ENCODE peak calls at places on chromosomes 13 and 19, in six cellular contexts. One of them, this sample, is unnamed.

GRCh38 chr13:113596321-113597200 is 12.0 kb downstream of the TFDP1 start:
- DNase-seq in cardiac muscle cell: no peak
- DNase-seq in epithelial cell of proximal tubule: no peak
- DNase-seq in fibroblast of the aortic adventitia: no peak
- DNase-seq in astrocyte of the spinal cord: no peak
- DNase-seq in AG09319: no peak
- DNase-seq in this sample: no peak

GRCh38 chr19:10074153-10074552 is 12.0 kb upstream of the SHFL start:
- DNase-seq in AG09319: no peak
- DNase-seq in fibroblast of the aortic adventitia: peak; percentile 29
- DNase-seq in astrocyte of the spinal cord: no peak
- DNase-seq in epithelial cell of proximal tubule: no peak
- DNase-seq in cardiac muscle cell: no peak
- DNase-seq in this sample: no peak

GRCh38 chr19:29266001-29266400 is 53.0 kb upstream of the UQCRFS1 start:
- DNase-seq in AG09319: no peak
- DNase-seq in astrocyte of the spinal cord: no peak
- DNase-seq in epithelial cell of proximal tubule: no peak
- DNase-seq in fibroblast of the aortic adventitia: no peak
- DNase-seq in cardiac muscle cell: no peak
- DNase-seq in this sample: no peak

GRCh38 chr13:113359556-113359955 is 4.4 kb downstream of the GRTP1 start:
- DNase-seq in fibroblast of the aortic adventitia: no peak
- DNase-seq in epithelial cell of proximal tubule: no peak
- DNase-seq in cardiac muscle cell: no peak
- DNase-seq in AG09319: no peak
- DNase-seq in astrocyte of the spinal cord: no peak
- DNase-seq in this sample: no peak

GRCh38 chr19:13275016-13275722 is 125.0 kb downstream of the IER2 start:
- DNase-seq in AG09319: no peak
- DNase-seq in astrocyte of the spinal cord: peak; percentile 44
- DNase-seq in fibroblast of the aortic adventitia: no peak
- DNase-seq in cardiac muscle cell: no peak
- DNase-seq in epithelial cell of proximal tubule: no peak
- DNase-seq in this sample: no peak

GRCh38 chr13:43379738-43380137 is 356.4 kb downstream of the DNAJC15 start:
- DNase-seq in cardiac muscle cell: no peak
- DNase-seq in fibroblast of the aortic adventitia: no peak
- DNase-seq in epithelial cell of proximal tubule: no peak
- DNase-seq in astrocyte of the spinal cord: no peak
- DNase-seq in AG09319: no peak
- DNase-seq in this sample: no peak

GRCh38 chr13:33352023-33352422 is 66.5 kb upstream of the STARD13 start:
- DNase-seq in epithelial cell of proximal tubule: no peak
- DNase-seq in fibroblast of the aortic adventitia: no peak
- DNase-seq in AG09319: no peak
- DNase-seq in astrocyte of the spinal cord: no peak
- DNase-seq in cardiac muscle cell: no peak
- DNase-seq in this sample: peak; percentile 23

GRCh38 chr13:19860884-19861655 is 2.4 kb downstream of the ZMYM5 start:
- DNase-seq in cardiac muscle cell: no peak
- DNase-seq in fibroblast of the aortic adventitia: peak; percentile 66
- DNase-seq in astrocyte of the spinal cord: peak; percentile 64
- DNase-seq in epithelial cell of proximal tubule: no peak
- DNase-seq in AG09319: no peak
- DNase-seq in this sample: peak; percentile 90

GRCh38 chr19:33374406-33374703 is 846 bp downstream of the CEBPG start:
- DNase-seq in AG09319: no peak
- DNase-seq in epithelial cell of proximal tubule: no peak
- DNase-seq in fibroblast of the aortic adventitia: peak; percentile 53
- DNase-seq in astrocyte of the spinal cord: peak; percentile 44
- DNase-seq in cardiac muscle cell: peak; percentile 42
- DNase-seq in this sample: no peak

GRCh38 chr13:21478881-21479808 is 20.0 kb upstream of the ZDHHC20 start:
- DNase-seq in epithelial cell of proximal tubule: peak; percentile 40
- DNase-seq in cardiac muscle cell: peak; percentile 79
- DNase-seq in astrocyte of the spinal cord: peak; percentile 82
- DNase-seq in AG09319: peak; percentile 50
- DNase-seq in fibroblast of the aortic adventitia: peak; percentile 90
- DNase-seq in this sample: no peak

GRCh38 chr13:97490702-97491307 is 56.8 kb downstream of the RAP2A start:
- DNase-seq in cardiac muscle cell: no peak
- DNase-seq in fibroblast of the aortic adventitia: no peak
- DNase-seq in AG09319: no peak
- DNase-seq in epithelial cell of proximal tubule: no peak
- DNase-seq in astrocyte of the spinal cord: no peak
- DNase-seq in this sample: no peak

DNA sequence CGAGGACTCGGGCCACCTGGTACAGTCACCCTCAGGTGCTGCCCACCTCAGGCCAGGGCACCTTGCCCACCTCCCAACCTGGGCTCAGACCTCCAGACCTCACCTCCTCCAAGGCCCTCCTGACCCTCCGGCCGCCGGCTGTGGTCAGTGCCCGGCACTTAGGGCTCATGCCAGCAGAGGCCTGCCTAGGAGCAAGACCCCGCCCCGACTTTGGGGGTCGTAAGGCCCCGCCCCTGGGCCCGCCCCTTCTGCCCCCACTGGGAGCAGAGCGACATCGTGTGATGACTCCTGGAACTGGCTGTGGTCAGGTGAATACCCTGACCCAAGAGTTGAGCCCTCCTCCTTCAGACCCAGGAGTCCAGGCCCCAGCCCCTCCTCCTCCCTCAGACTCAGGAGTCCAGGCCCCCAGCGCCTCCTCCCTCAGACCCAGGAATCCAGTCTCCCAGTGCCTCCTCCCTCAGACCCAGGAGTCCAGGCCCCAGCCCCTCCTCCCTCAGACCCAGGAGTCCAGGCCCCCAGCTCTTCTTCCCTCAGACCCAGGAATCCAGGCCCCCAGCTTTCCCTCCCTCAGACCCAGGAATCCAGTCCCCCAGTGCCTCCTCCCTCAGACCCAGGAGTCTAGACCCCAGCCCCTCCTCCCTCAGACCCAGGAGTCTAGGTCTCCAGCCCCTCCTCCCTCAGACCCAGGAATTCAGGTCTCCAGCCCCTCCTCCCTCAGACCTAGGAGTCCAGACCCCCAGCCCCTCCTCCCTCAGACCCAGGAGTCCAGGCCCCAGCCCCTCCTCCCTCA is at the start of gene SBK2:
- DNase-seq in AG09319: no peak
- DNase-seq in fibroblast of the aortic adventitia: no peak
- DNase-seq in astrocyte of the spinal cord: no peak
- DNase-seq in cardiac muscle cell: peak; percentile 87
- DNase-seq in epithelial cell of proximal tubule: no peak
- DNase-seq in this sample: no peak
- TF ChIP-seq CTCF in AG09319: peak; percentile 3
- TF ChIP-seq CTCF in fibroblast of the aortic adventitia: no peak
- TF ChIP-seq CTCF in astrocyte of the spinal cord: peak; percentile 18
- TF ChIP-seq CTCF in cardiac muscle cell: peak; percentile 18
- TF ChIP-seq CTCF in epithelial cell of proximal tubule: peak; percentile 34
- TF ChIP-seq CTCF in this sample: peak; percentile 37

GRCh38 chr13:34421849-34422475 is 520.1 kb upstream of the NBEA start:
- DNase-seq in fibroblast of the aortic adventitia: peak; percentile 44
- DNase-seq in AG09319: no peak
- DNase-seq in epithelial cell of proximal tubule: no peak
- DNase-seq in cardiac muscle cell: no peak
- DNase-seq in astrocyte of the spinal cord: no peak
- DNase-seq in this sample: no peak
- TF ChIP-seq CTCF in fibroblast of the aortic adventitia: no peak
- TF ChIP-seq CTCF in AG09319: no peak
- TF ChIP-seq CTCF in epithelial cell of proximal tubule: no peak
- TF ChIP-seq CTCF in cardiac muscle cell: no peak
- TF ChIP-seq CTCF in astrocyte of the spinal cord: no peak
- TF ChIP-seq CTCF in this sample: no peak

DNA sequence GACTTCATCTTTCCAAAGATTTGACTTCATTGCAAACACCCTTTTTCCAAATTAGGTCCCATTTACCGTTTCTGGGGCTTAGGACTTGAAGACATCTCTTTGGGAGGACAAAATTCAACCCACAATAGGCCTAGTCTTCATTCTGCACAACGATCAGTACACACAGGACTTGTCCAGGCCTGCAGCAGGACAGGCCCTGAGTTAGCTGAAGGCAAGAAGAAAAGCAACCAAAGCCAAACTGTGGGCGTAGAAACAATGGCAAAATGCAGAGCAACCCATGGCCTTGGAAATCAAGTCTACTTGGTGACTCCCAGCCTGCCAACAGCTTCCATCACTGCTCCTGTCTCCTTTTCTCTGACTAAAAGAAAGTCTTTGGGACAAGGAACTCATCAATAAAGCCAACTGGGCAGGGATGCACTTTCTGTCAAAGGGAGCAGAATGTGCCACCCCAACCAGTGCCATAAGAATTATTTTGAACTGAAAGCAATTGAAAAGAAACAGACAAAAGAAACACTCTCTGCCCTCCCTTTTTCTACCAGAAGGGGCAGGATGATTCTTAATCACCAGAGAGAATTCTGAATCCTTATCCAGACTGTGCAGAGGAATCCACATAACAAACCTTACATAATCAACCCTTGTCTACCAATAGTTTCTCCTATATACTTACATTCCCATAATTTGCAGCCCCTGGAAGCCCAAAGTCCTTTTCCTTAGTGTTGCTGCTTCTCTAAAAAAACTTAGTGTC is 520.9 kb upstream of the NBEA start:
- DNase-seq in cardiac muscle cell: no peak
- DNase-seq in astrocyte of the spinal cord: no peak
- DNase-seq in epithelial cell of proximal tubule: no peak
- DNase-seq in AG09319: no peak
- DNase-seq in fibroblast of the aortic adventitia: no peak
- DNase-seq in this sample: no peak
- TF ChIP-seq CTCF in cardiac muscle cell: peak; percentile 38
- TF ChIP-seq CTCF in astrocyte of the spinal cord: peak; percentile 23
- TF ChIP-seq CTCF in epithelial cell of proximal tubule: peak; percentile 44
- TF ChIP-seq CTCF in AG09319: no peak
- TF ChIP-seq CTCF in fibroblast of the aortic adventitia: peak; percentile 31
- TF ChIP-seq CTCF in this sample: peak; percentile 39

DNA sequence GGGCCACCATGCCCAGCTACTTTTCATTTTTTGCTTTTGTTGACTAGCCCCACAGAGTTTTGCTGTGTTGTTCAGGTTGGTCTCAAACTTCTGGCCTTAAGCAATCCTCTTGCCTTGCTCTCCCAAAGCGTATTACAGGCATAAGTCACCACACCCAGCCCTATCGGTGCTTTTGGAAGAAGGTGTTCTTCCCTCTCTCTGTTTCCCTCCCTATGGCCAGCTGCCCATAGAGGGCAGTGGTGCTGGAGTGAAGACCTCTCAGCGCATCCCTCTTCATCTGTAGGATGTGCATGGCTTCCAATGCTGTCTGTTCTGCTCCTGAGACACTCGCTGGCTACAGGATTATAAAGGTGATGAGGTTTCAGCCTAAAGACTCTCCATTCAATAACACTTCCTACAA is 1.3 kb upstream of the CD22 start:
- DNase-seq in cardiac muscle cell: no peak
- DNase-seq in AG09319: no peak
- DNase-seq in epithelial cell of proximal tubule: no peak
- DNase-seq in astrocyte of the spinal cord: no peak
- DNase-seq in fibroblast of the aortic adventitia: no peak
- DNase-seq in this sample: no peak
- TF ChIP-seq CTCF in cardiac muscle cell: peak; percentile 30
- TF ChIP-seq CTCF in AG09319: no peak
- TF ChIP-seq CTCF in epithelial cell of proximal tubule: peak; percentile 39
- TF ChIP-seq CTCF in astrocyte of the spinal cord: peak; percentile 13
- TF ChIP-seq CTCF in fibroblast of the aortic adventitia: no peak
- TF ChIP-seq CTCF in this sample: peak; percentile 35

GRCh38 chr13:37621811-37622361 is 23.3 kb upstream of the POSTN start:
- DNase-seq in epithelial cell of proximal tubule: no peak
- DNase-seq in astrocyte of the spinal cord: peak; percentile 59
- DNase-seq in fibroblast of the aortic adventitia: peak; percentile 95
- DNase-seq in cardiac muscle cell: no peak
- DNase-seq in AG09319: peak; percentile 61
- DNase-seq in this sample: no peak

GRCh38 chr13:37616131-37616530 is 17.6 kb upstream of the POSTN start:
- DNase-seq in fibroblast of the aortic adventitia: no peak
- DNase-seq in astrocyte of the spinal cord: peak; percentile 18
- DNase-seq in cardiac muscle cell: no peak
- DNase-seq in epithelial cell of proximal tubule: no peak
- DNase-seq in AG09319: no peak
- DNase-seq in this sample: no peak

GRCh38 chr13:37618554-37618953 is 20.0 kb upstream of the POSTN start:
- DNase-seq in astrocyte of the spinal cord: peak; percentile 81
- DNase-seq in epithelial cell of proximal tubule: no peak
- DNase-seq in cardiac muscle cell: no peak
- DNase-seq in fibroblast of the aortic adventitia: peak; percentile 89
- DNase-seq in AG09319: no peak
- DNase-seq in this sample: no peak

GRCh38 chr13:37615271-37615670 is 16.7 kb upstream of the POSTN start:
- DNase-seq in cardiac muscle cell: no peak
- DNase-seq in astrocyte of the spinal cord: no peak
- DNase-seq in epithelial cell of proximal tubule: no peak
- DNase-seq in fibroblast of the aortic adventitia: no peak
- DNase-seq in AG09319: no peak
- DNase-seq in this sample: no peak

DNA sequence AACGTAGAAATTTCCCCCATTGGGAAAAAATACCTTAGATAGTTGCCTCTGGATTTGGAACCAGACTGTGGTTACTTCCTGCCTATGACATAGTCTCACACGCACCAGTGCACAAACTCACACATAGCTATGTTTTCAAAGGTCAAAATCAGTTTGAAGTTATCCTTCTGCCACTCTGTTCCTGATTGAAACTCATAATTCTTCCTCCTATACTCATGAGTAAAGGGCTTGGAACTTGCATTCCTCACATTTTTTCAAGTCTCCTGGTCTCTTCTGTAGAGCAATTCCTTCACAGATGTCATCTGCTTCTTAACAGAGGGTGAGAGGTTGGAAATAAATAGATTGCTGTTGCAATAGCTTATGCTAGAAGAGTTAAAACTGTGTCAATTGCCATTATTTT is 18.6 kb upstream of the POSTN start:
- DNase-seq in epithelial cell of proximal tubule: peak; percentile 93
- DNase-seq in cardiac muscle cell: peak; percentile 27
- DNase-seq in astrocyte of the spinal cord: peak; percentile 76
- DNase-seq in AG09319: no peak
- DNase-seq in fibroblast of the aortic adventitia: peak; percentile 90
- DNase-seq in this sample: peak; percentile 94
- TF ChIP-seq CTCF in epithelial cell of proximal tubule: no peak
- TF ChIP-seq CTCF in cardiac muscle cell: no peak
- TF ChIP-seq CTCF in astrocyte of the spinal cord: no peak
- TF ChIP-seq CTCF in AG09319: no peak
- TF ChIP-seq CTCF in fibroblast of the aortic adventitia: no peak
- TF ChIP-seq CTCF in this sample: no peak

GRCh38 chr19:23439623-23440022 is 44.4 kb upstream of the ZNF91 start:
- DNase-seq in epithelial cell of proximal tubule: no peak
- DNase-seq in astrocyte of the spinal cord: no peak
- DNase-seq in AG09319: no peak
- DNase-seq in fibroblast of the aortic adventitia: no peak
- DNase-seq in cardiac muscle cell: no peak
- DNase-seq in this sample: no peak

GRCh38 chr19:23437901-23438300 is 42.6 kb upstream of the ZNF91 start:
- DNase-seq in cardiac muscle cell: no peak
- DNase-seq in fibroblast of the aortic adventitia: no peak
- DNase-seq in epithelial cell of proximal tubule: no peak
- DNase-seq in astrocyte of the spinal cord: no peak
- DNase-seq in AG09319: no peak
- DNase-seq in this sample: no peak

GRCh38 chr19:23440207-23440606 is 44.9 kb upstream of the ZNF91 start:
- DNase-seq in astrocyte of the spinal cord: no peak
- DNase-seq in cardiac muscle cell: no peak
- DNase-seq in epithelial cell of proximal tubule: no peak
- DNase-seq in AG09319: no peak
- DNase-seq in fibroblast of the aortic adventitia: no peak
- DNase-seq in this sample: no peak

GRCh38 chr19:23436944-23437343 is 41.7 kb upstream of the ZNF91 start:
- DNase-seq in cardiac muscle cell: no peak
- DNase-seq in epithelial cell of proximal tubule: no peak
- DNase-seq in fibroblast of the aortic adventitia: no peak
- DNase-seq in astrocyte of the spinal cord: no peak
- DNase-seq in AG09319: no peak
- DNase-seq in this sample: no peak

GRCh38 chr19:23440791-23441190 is 45.5 kb upstream of the ZNF91 start:
- DNase-seq in cardiac muscle cell: no peak
- DNase-seq in AG09319: no peak
- DNase-seq in astrocyte of the spinal cord: no peak
- DNase-seq in epithelial cell of proximal tubule: no peak
- DNase-seq in fibroblast of the aortic adventitia: no peak
- DNase-seq in this sample: no peak
- TF ChIP-seq CTCF in cardiac muscle cell: peak; percentile 27
- TF ChIP-seq CTCF in AG09319: no peak
- TF ChIP-seq CTCF in astrocyte of the spinal cord: peak; percentile 44
- TF ChIP-seq CTCF in epithelial cell of proximal tubule: peak; percentile 31
- TF ChIP-seq CTCF in fibroblast of the aortic adventitia: peak; percentile 47
- TF ChIP-seq CTCF in this sample: peak; percentile 52